ENCODE peak calls at places on chromosomes 13 and 19, in six cellular contexts. G, B, U, S, Q and E are unnamed samples.
A peak's percentile ranks its signal among the peaks of the same experiment; 100 is the strongest.

GRCh38 chr13:105428816-105429215 is 1106.6 kb downstream of the EFNB2 start:
- DNase-seq in U (no peak), S (no peak), Q (no peak), B (no peak), G (no peak), E (peak; percentile 45)

GRCh38 chr13:99590519-99591011 is 89.3 kb downstream of the TM9SF2 start:
- DNase-seq in Q (no peak), U (no peak), B (no peak), G (no peak), S (no peak), E (peak; percentile 55)

GRCh38 chr19:2702170-2703076 is at the start of gene GNG7:
- DNase-seq in Q (peak; percentile 95), U (peak; percentile 94), B (peak; percentile 91), S (peak; percentile 94), G (no peak), E (peak; percentile 18)

GRCh38 chr13:56338421-56338820 is 802.3 kb upstream of the PRR20A start:
- DNase-seq in Q (no peak), B (no peak), G (no peak), U (no peak), S (no peak), E (no peak)

GRCh38 chr19:3725640-3726310 is 17.6 kb downstream of the TJP3 start:
- DNase-seq in S (no peak), U (no peak), Q (no peak), G (peak; percentile 55), B (no peak), E (no peak)

GRCh38 chr19:5342573-5343201 is 2.1 kb upstream of the PTPRS start:
- DNase-seq in G (no peak), Q (no peak), B (no peak), S (no peak), U (no peak), E (no peak)

GRCh38 chr13:71156550-71156949 is 710.5 kb downstream of the DACH1 start:
- DNase-seq in U (no peak), B (no peak), Q (no peak), S (no peak), G (no peak), E (no peak)

GRCh38 chr13:94433055-94433947 is 46.2 kb downstream of the DCT start:
- DNase-seq in B (no peak), G (peak; percentile 23), Q (peak; percentile 17), U (no peak), S (no peak), E (no peak)

GRCh38 chr13:102128216-102128800 is 273.5 kb downstream of the FGF14 start:
- DNase-seq in G (no peak), B (no peak), U (no peak), S (no peak), Q (no peak), E (peak; percentile 82)